ENCODE peak calls at places on chromosomes 13 and 19, in four cellular contexts. F is GM12891, U is GM12878, X is K562. M is an unnamed sample.

GRCh38 chr13:106052200-106052767 is 483.2 kb downstream of the EFNB2 start:
- DNase-seq in F (no peak), U (no peak), X (no peak), M (no peak)

GRCh38 chr13:33953203-33953602 is 135.3 kb downstream of the RFC3 start:
- DNase-seq in F (no peak), U (no peak), X (no peak), M (no peak)

GRCh38 chr19:39319892-39320168 is 833 bp downstream of the LRFN1 start:
- DNase-seq in F (no peak), U (no peak), X (peak; percentile 20), M (no peak)

GRCh38 chr13:26721251-26721939 is 39.2 kb downstream of the GPR12 start:
- DNase-seq in F (no peak), U (no peak), X (no peak), M (peak; percentile 88)

GRCh38 chr19:56866563-56866962 is 26.0 kb upstream of the PEG3 start:
- DNase-seq in F (no peak), U (no peak), X (no peak), M (no peak)

GRCh38 chr13:51841732-51842131 is 3.2 kb downstream of the TMEM272 start:
- DNase-seq in F (no peak), U (no peak), X (no peak), M (no peak)

GRCh38 chr13:114230117-114230516 is 4.6 kb upstream of the CDC16 start:
- DNase-seq in F (no peak), U (no peak), X (no peak), M (peak; percentile 60)

GRCh38 chr13:51118809-51119431 is 7.8 kb upstream of the C13orf42 start:
- DNase-seq in F (no peak), U (no peak), X (no peak), M (no peak)

GRCh38 chr19:18049390-18049789 is 37.3 kb downstream of the IL12RB1 start:
- DNase-seq in F (no peak), U (no peak), X (no peak), M (no peak)

GRCh38 chr13:64697226-64697625 is 2532.9 kb downstream of the PCDH9 start:
- DNase-seq in F (no peak), U (no peak), X (no peak), M (no peak)

GRCh38 chr13:74487091-74487722 is 353.0 kb upstream of the KLF12 start:
- DNase-seq in F (no peak), U (no peak), X (no peak), M (no peak)

GRCh38 chr13:85724554-85725432 is 74.4 kb downstream of the SLITRK6 start:
- DNase-seq in F (no peak), U (no peak), X (no peak), M (no peak)

GRCh38 chr13:49098198-49098597 is 121.9 kb upstream of the MLNR start:
- DNase-seq in F (no peak), U (no peak), X (no peak), M (no peak)

GRCh38 chr13:101399365-101399764 is 16.9 kb downstream of the NALCN start:
- DNase-seq in F (no peak), U (no peak), X (no peak), M (no peak)

GRCh38 chr19:39512964-39513363 is 2.0 kb upstream of the SELENOV start:
- DNase-seq in F (no peak), U (no peak), X (no peak), M (no peak)

GRCh38 chr19:35621708-35622107 is 7.1 kb upstream of the RBM42 start:
- DNase-seq in F (no peak), U (no peak), X (no peak), M (no peak)

GRCh38 chr19:17703823-17704463 is 15.3 kb upstream of the MAP1S start:
- DNase-seq in F (no peak), U (no peak), X (peak; percentile 66), M (peak; percentile 43)

GRCh38 chr19:29841559-29842367 is 30.0 kb downstream of the CCNE1 start:
- DNase-seq in F (no peak), U (no peak), X (peak; percentile 41), M (no peak)

GRCh38 chr19:11949201-11949600 is 15.6 kb upstream of the ZNF763 start:
- DNase-seq in F (no peak), U (no peak), X (no peak), M (no peak)

GRCh38 chr13:88051746-88052482 is 380.7 kb downstream of the SLITRK5 start:
- DNase-seq in F (no peak), U (no peak), X (no peak), M (no peak)

GRCh38 chr19:44718441-44719261 is 19.7 kb downstream of the CEACAM16 start:
- DNase-seq in F (no peak), U (no peak), X (no peak), M (peak; percentile 34)

GRCh38 chr13:24097064-24097463 is 63.5 kb upstream of the SPATA13 start:
- DNase-seq in F (no peak), U (peak; percentile 16), X (no peak), M (peak; percentile 48)

GRCh38 chr19:14333101-14333871 is 48.0 kb upstream of the ADGRE5 start:
- DNase-seq in F (no peak), U (no peak), X (no peak), M (no peak)

GRCh38 chr13:85174291-85174690 is 624.9 kb downstream of the SLITRK6 start:
- DNase-seq in F (no peak), U (no peak), X (no peak), M (no peak)

GRCh38 chr13:78137404-78138142 is 218.9 kb upstream of the EDNRB start:
- DNase-seq in F (no peak), U (peak; percentile 46), X (peak; percentile 21), M (peak; percentile 53)

GRCh38 chr19:14271830-14272229 is 65.9 kb upstream of the ADGRL1 start:
- DNase-seq in F (no peak), U (no peak), X (peak; percentile 9), M (no peak)

GRCh38 chr13:113930711-113931637 is 42.9 kb downstream of the C13orf46 start:
- DNase-seq in F (no peak), U (peak; percentile 44), X (no peak), M (peak; percentile 82)

GRCh38 chr13:90135558-90135957 is 1211.9 kb upstream of the MIR17HG start:
- DNase-seq in F (no peak), U (no peak), X (no peak), M (no peak)

GRCh38 chr13:80339841-80340642 is 884 bp downstream of the SPRY2 start:
- DNase-seq in F (no peak), U (no peak), X (peak; percentile 31), M (no peak)

GRCh38 chr13:68713394-68713793 is 1394.2 kb upstream of the ATXN8OS start:
- DNase-seq in F (no peak), U (no peak), X (no peak), M (no peak)

GRCh38 chr13:54091884-54092283 is 1063.3 kb downstream of the OLFM4 start:
- DNase-seq in F (no peak), U (no peak), X (no peak), M (no peak)

GRCh38 chr13:111005808-111006494 is 91.1 kb upstream of the ANKRD10 start:
- DNase-seq in F (no peak), U (no peak), X (no peak), M (no peak)
- TF ChIP-seq SPI1 in F (no peak), U (no peak), X (no peak), M (no peak)

DNA sequence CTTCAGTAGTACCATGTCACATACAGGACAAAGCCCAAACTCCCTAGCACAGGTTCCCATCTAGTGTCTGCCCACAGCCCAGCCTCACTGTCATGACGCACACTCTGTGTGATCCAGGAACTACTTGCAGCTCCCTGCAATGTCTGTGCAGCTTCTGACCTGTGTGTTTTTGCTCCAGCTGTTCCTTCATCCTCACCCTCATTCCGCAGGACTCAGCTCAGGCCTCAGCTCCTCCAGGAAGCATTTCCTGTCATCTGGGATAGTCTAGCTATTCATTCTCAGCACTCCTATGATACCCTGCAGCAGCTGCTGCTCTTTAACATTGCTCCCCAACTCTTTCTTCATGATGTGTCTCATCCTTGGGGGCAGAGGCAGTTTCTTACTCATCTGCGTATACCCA is 56.1 kb downstream of the ENOX1 start:
- DNase-seq in F (no peak), U (no peak), X (no peak), M (no peak)
- TF ChIP-seq SPI1 in F (no peak), U (no peak), X (no peak), M (no peak)

GRCh38 chr19:10874019-10874418 is 2.7 kb downstream of the CARM1 start:
- DNase-seq in F (no peak), U (no peak), X (no peak), M (no peak)

GRCh38 chr19:10870501-10870954 is 825 bp upstream of the CARM1 start:
- DNase-seq in F (no peak), U (no peak), X (no peak), M (no peak)

GRCh38 chr19:10870955-10871603 is at the start of gene CARM1:
- DNase-seq in F (peak; percentile 94), U (peak; percentile 79), X (peak; percentile 99), M (peak; percentile 98)

GRCh38 chr19:10872551-10873107 is 1.3 kb downstream of the CARM1 start:
- DNase-seq in F (no peak), U (no peak), X (no peak), M (no peak)

GRCh38 chr19:10871711-10872550 is 578 bp downstream of the CARM1 start:
- DNase-seq in F (no peak), U (no peak), X (peak; percentile 49), M (no peak)
- TF ChIP-seq SPI1 in F (no peak), U (no peak), X (no peak), M (no peak)

GRCh38 chr13:98068511-98068910 is 74.4 kb upstream of the FARP1 start:
- DNase-seq in F (no peak), U (no peak), X (no peak), M (no peak)
- TF ChIP-seq SPI1 in F (no peak), U (no peak), X (no peak), M (no peak)

DNA sequence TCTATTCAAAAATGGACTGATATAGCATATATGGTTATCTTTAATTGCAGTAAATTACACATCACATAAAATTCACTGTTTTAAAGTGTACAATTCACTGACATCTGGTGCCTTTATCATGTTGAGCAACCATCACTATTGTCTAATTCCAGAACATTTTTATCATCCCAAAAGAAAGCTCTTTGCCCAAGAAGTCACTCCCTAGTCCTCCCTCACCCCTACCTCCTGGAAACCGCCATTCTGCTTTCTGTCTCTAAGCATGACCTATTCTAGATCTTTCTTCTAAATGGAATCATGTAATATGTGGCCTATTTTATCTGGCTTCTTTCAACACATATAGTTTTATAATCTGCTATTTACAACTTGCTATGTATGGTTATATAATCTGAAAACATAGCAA is 525.6 kb downstream of the DCT start:
- DNase-seq in F (no peak), U (no peak), X (no peak), M (no peak)
- TF ChIP-seq SPI1 in F (no peak), U (no peak), X (no peak), M (no peak)

GRCh38 chr19:58003153-58003828 is 671 bp upstream of the ZNF606 start:
- DNase-seq in F (no peak), U (no peak), X (no peak), M (no peak)
- TF ChIP-seq SPI1 in F (no peak), U (no peak), X (no peak), M (no peak)